ENCODE peak calls at places on chromosomes 5 and 9, in four cellular contexts. L is NCI-H2171, G is EL, Y is fibroblast of lung. N is an unnamed sample.

GRCh38 chr5:35198096-35198495 is 32.2 kb downstream of the PRLR start:
- DNase-seq in L (no peak), G (peak; percentile 84), Y (peak; percentile 90), N (peak; percentile 90)

GRCh38 chr9:116421006-116421538 is 266.0 kb upstream of the TRIM32 start:
- DNase-seq in L (no peak), G (peak; percentile 24), Y (no peak), N (no peak)

GRCh38 chr9:108622467-108622866 is 233.3 kb downstream of the ACTL7B start:
- DNase-seq in L (no peak), G (peak; percentile 80), Y (peak; percentile 43), N (peak; percentile 22)

GRCh38 chr5:127206320-127207113 is 84.1 kb upstream of the MEGF10 start:
- DNase-seq in L (no peak), G (peak; percentile 90), Y (peak; percentile 86), N (peak; percentile 86)

GRCh38 chr9:125423964-125424363 is 162.3 kb downstream of the GAPVD1 start:
- DNase-seq in L (no peak), G (no peak), Y (no peak), N (no peak)

GRCh38 chr5:139638090-139638735 is 9.9 kb upstream of the CXXC5 start:
- DNase-seq in L (no peak), G (peak; percentile 84), Y (peak; percentile 83), N (peak; percentile 96)

GRCh38 chr9:33295571-33295970 is 5.3 kb downstream of the NFX1 start:
- DNase-seq in L (no peak), G (no peak), Y (no peak), N (no peak)

GRCh38 chr5:154610321-154611154 is 132.5 kb upstream of the HAND1 start:
- DNase-seq in L (peak; percentile 51), G (peak; percentile 77), Y (peak; percentile 74), N (peak; percentile 52)

GRCh38 chr9:133527444-133527920 is 2.7 kb upstream of the MYMK start:
- DNase-seq in L (no peak), G (no peak), Y (peak; percentile 22), N (no peak)

GRCh38 chr5:14145356-14146334 is 2.5 kb downstream of the TRIO start:
- DNase-seq in L (no peak), G (no peak), Y (no peak), N (no peak)

GRCh38 chr5:97142521-97143254 is at the start of gene LIX1:
- DNase-seq in L (peak; percentile 47), G (peak; percentile 45), Y (peak; percentile 60), N (peak; percentile 28)

GRCh38 chr5:176402684-176403083 is 13.7 kb downstream of the CLTB start:
- DNase-seq in L (no peak), G (no peak), Y (peak; percentile 46), N (no peak)

GRCh38 chr9:99782962-99783718 is 38.5 kb upstream of the NR4A3 start:
- DNase-seq in L (no peak), G (no peak), Y (no peak), N (no peak)

GRCh38 chr9:114611516-114612271 is 603 bp downstream of the TMEM268 start:
- DNase-seq in L (peak; percentile 61), G (peak; percentile 70), Y (peak; percentile 80), N (peak; percentile 78)

GRCh38 chr9:113600871-113601545 is 137.5 kb downstream of the RGS3 start:
- DNase-seq in L (peak; percentile 72), G (no peak), Y (no peak), N (no peak)

GRCh38 chr9:36078047-36078446 is 41.3 kb downstream of the RECK start:
- DNase-seq in L (no peak), G (no peak), Y (no peak), N (no peak)

GRCh38 chr9:121780177-121780576 is 128.7 kb downstream of the DAB2IP start:
- DNase-seq in L (no peak), G (no peak), Y (no peak), N (no peak)

GRCh38 chr5:177358333-177358939 is 712 bp downstream of the RGS14 start:
- DNase-seq in L (no peak), G (no peak), Y (no peak), N (no peak)

GRCh38 chr5:150082364-150082763 is 4.0 kb downstream of the CSF1R start:
- DNase-seq in L (no peak), G (no peak), Y (no peak), N (no peak)

GRCh38 chr5:56264417-56265025 is 31.4 kb upstream of the ANKRD55 start:
- DNase-seq in L (no peak), G (peak; percentile 62), Y (peak; percentile 46), N (peak; percentile 31)

GRCh38 chr9:20760246-20760901 is 76.3 kb downstream of the FOCAD start:
- DNase-seq in L (no peak), G (no peak), Y (no peak), N (no peak)

GRCh38 chr9:26310294-26310693 is 582.3 kb downstream of the CAAP1 start:
- DNase-seq in L (no peak), G (peak; percentile 54), Y (peak; percentile 83), N (peak; percentile 42)

GRCh38 chr5:6183391-6184390 is 194.7 kb downstream of the MED10 start:
- DNase-seq in L (no peak), G (no peak), Y (no peak), N (no peak)

GRCh38 chr5:159286420-159287035 is 23.4 kb downstream of the UBLCP1 start:
- DNase-seq in L (no peak), G (peak; percentile 33), Y (peak; percentile 69), N (peak; percentile 49)

GRCh38 chr5:89595065-89595464 is 712.1 kb upstream of the MEF2C start:
- DNase-seq in L (no peak), G (no peak), Y (no peak), N (no peak)

GRCh38 chr5:50866415-50866814 is 200.0 kb downstream of the PARP8 start:
- DNase-seq in L (no peak), G (no peak), Y (no peak), N (no peak)

GRCh38 chr5:67824852-67825251 is 390.7 kb upstream of the PIK3R1 start:
- DNase-seq in L (no peak), G (no peak), Y (no peak), N (no peak)

GRCh38 chr9:133352635-133353340 is 3.5 kb downstream of the SURF1 start:
- DNase-seq in L (no peak), G (no peak), Y (no peak), N (no peak)

GRCh38 chr9:114149765-114150340 is 5.5 kb upstream of the COL27A1 start:
- DNase-seq in L (no peak), G (peak; percentile 71), Y (no peak), N (no peak)